ENCODE peak calls at places on chromosomes 13 and 19, in nine cellular contexts. M, T, U, W, E, I, Z, O and H are unnamed samples.

GRCh38 chr19:739998-740715 is 10.8 kb upstream of the MISP start:
- DNase-seq in Z (no peak), E (no peak), W (no peak), M (no peak), U (no peak), I (no peak), T (no peak), O (no peak), H (no peak)

GRCh38 chr13:42762917-42763316 is 18.5 kb upstream of the FAM216B start:
- DNase-seq in Z (no peak), T (peak), I (no peak), E (peak), U (no peak), W (no peak), M (no peak), O (no peak), H (no peak)

GRCh38 chr19:50203281-50204080 is at the start of gene MYH14:
- DNase-seq in I (peak), W (no peak), Z (peak), E (peak), O (peak), M (peak), U (peak), T (peak), H (peak)

GRCh38 chr13:72495681-72496080 is 231.7 kb downstream of the MZT1 start:
- DNase-seq in Z (no peak), O (no peak), I (no peak), U (no peak), M (no peak), T (no peak), W (no peak), E (no peak), H (no peak)

GRCh38 chr13:109211616-109212015 is 574.8 kb downstream of the IRS2 start:
- DNase-seq in M (no peak), I (no peak), W (no peak), E (peak), O (no peak), U (no peak), Z (no peak), T (peak), H (no peak)

GRCh38 chr13:93959796-93960533 is 519.5 kb downstream of the DCT start:
- DNase-seq in W (no peak), T (peak), M (no peak), Z (no peak), E (peak), I (no peak), O (no peak), U (no peak), H (peak)

GRCh38 chr19:42253245-42254082 is 1.5 kb downstream of the ERF start:
- DNase-seq in T (no peak), E (peak), U (peak), Z (peak), W (peak), I (peak), M (peak), O (peak), H (peak)

GRCh38 chr19:23062921-23063320 is 53.9 kb upstream of the ZNF730 start:
- DNase-seq in M (no peak), T (no peak), I (no peak), Z (no peak), W (no peak), E (no peak), U (no peak), O (no peak), H (no peak)

GRCh38 chr13:87208636-87209035 is 462.5 kb upstream of the SLITRK5 start:
- DNase-seq in W (no peak), O (no peak), M (no peak), U (no peak), T (no peak), E (no peak), I (no peak), Z (no peak), H (no peak)

GRCh38 chr19:47026156-47026555 is 6.5 kb downstream of the NPAS1 start:
- DNase-seq in M (no peak), W (no peak), T (no peak), E (no peak), I (no peak), Z (no peak), O (no peak), U (no peak), H (no peak)

GRCh38 chr19:21765151-21765550 is 2.2 kb downstream of the ZNF100 start:
- DNase-seq in M (no peak), T (no peak), I (no peak), O (no peak), W (no peak), U (no peak), E (no peak), Z (no peak), H (no peak)

GRCh38 chr13:90868321-90868920 is 479.1 kb upstream of the MIR17HG start:
- DNase-seq in M (no peak), I (no peak), U (no peak), E (peak), Z (no peak), T (peak), O (peak), W (no peak), H (peak)

GRCh38 chr19:1725100-1726064 is 27.9 kb upstream of the ONECUT3 start:
- DNase-seq in I (no peak), U (no peak), O (peak), T (no peak), E (peak), M (no peak), W (no peak), Z (no peak), H (peak)

DNA sequence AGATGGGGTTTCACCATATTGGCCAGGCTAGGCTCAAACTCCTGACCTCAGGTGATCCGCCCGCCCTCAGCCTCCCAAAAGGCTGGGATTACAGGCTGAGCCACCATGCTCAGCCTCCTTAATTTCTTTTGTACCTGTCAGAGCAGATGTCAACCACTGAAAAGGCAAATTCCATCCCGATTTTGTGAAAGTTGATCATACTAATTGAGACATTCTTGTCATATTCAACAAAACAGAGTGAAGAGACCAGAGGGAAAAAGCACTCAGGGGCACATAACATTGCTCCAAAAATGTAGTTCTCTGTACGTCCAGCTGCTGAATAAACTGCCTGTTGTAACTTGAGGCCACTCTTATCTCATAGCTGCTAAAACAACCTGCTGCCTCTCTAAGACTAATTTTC is 27.4 kb upstream of the PSPC1 start:
- DNase-seq in O (no peak), M (no peak), Z (no peak), W (no peak), T (no peak), U (peak), E (no peak), I (no peak), H (no peak)
- H3K27ac ChIP-seq in O (no peak), M (no peak), Z (no peak), W (no peak), T (no peak), U (no peak), E (no peak), I (no peak), H (no peak)

GRCh38 chr13:51538626-51539179 is 45.6 kb upstream of the WDFY2 start:
- DNase-seq in Z (no peak), M (no peak), T (no peak), O (no peak), U (no peak), E (no peak), W (no peak), I (no peak), H (no peak)
- H3K27ac ChIP-seq in Z (no peak), M (peak), T (no peak), O (no peak), U (no peak), E (peak), W (no peak), I (no peak), H (no peak)

GRCh38 chr13:114115796-114116195 is 16.6 kb downstream of the RASA3 start:
- DNase-seq in O (no peak), T (no peak), M (peak), U (peak), I (no peak), Z (no peak), E (no peak), W (no peak), H (no peak)

GRCh38 chr13:114119196-114119595 is 13.2 kb downstream of the RASA3 start:
- DNase-seq in E (peak), M (peak), Z (no peak), T (peak), U (no peak), I (no peak), W (no peak), O (peak), H (peak)

GRCh38 chr13:114116734-114117133 is 15.7 kb downstream of the RASA3 start:
- DNase-seq in T (no peak), W (no peak), M (no peak), U (no peak), E (no peak), I (no peak), O (no peak), Z (no peak), H (no peak)

GRCh38 chr13:114118763-114119123 is 13.7 kb downstream of the RASA3 start:
- DNase-seq in O (no peak), E (peak), M (no peak), U (peak), T (peak), I (no peak), Z (no peak), W (no peak), H (no peak)

DNA sequence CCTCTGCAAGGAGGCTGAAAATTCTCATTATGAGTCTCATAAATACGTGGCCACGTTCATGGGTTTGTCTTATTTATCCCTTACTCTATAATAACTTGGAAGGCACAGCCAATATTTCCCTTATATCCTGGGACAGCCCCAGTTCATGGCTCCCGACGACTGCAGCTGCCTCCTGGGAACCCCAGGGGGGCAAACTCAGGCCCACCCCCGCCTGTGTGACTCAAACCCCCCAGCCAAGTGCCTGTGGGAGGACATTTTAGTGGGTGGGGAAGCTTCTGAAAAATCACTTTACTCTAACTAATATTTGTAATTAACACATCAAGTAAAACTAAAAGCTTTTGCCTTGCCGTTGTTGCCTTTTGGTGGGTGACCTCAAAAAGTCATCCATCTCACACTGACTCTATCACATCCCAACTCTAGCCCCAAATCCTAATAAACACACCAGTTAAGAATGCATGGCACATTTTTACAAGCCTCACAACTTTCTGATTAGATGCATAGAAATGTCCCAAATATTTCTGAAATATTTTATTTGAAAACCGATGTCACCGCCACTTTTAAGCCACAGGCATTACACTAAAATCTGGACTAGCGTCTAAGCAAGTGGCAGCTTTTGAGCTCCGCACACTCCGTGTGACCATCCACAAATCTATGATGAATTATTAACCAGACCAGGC is 14.2 kb downstream of the RASA3 start:
- DNase-seq in I (no peak), U (peak), O (no peak), E (no peak), T (peak), M (no peak), W (no peak), Z (no peak), H (no peak)
- H3K27ac ChIP-seq in I (peak), U (peak), O (no peak), E (peak), T (peak), M (peak), W (peak), Z (peak), H (peak)

DNA sequence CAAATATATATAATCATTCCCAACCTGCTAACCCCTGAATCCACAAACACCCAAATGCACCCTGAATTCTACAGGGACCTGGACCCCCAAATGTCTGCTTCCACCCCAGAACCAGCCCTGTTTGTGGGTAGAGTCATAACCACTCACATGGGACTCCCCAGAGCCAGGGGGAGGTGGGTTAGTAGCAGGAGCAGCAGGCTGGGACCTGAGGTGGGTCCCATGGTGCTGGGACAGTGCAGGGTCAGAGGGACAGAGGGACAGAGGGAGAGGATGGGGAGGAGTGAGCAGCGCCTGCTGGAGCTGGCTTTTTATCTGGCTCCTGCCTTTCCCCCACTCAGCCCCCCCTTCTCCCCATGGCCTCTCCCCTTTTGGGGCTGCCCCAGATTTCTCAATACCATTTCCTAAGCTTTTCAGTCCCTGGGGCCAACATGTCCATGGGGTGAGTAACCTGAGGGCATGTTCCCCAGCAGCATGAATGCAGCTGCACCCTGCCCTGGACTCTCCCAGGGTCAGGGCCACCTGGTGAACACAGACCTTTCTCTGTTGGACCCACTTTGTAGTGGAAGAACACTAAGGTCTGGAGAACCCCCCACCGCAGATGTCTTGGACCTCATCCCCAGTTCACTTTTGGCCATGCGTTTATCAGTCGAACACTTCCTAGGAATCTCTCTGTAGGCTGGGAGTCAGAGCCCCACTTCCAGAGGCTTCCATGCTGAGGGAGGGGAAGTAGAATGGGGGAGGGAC is at the start of gene C3:
- DNase-seq in U (no peak), M (peak), Z (peak), T (no peak), I (peak), E (no peak), W (no peak), O (peak), H (no peak)
- H3K27ac ChIP-seq in U (peak), M (peak), Z (peak), T (no peak), I (peak), E (no peak), W (no peak), O (peak), H (no peak)

DNA sequence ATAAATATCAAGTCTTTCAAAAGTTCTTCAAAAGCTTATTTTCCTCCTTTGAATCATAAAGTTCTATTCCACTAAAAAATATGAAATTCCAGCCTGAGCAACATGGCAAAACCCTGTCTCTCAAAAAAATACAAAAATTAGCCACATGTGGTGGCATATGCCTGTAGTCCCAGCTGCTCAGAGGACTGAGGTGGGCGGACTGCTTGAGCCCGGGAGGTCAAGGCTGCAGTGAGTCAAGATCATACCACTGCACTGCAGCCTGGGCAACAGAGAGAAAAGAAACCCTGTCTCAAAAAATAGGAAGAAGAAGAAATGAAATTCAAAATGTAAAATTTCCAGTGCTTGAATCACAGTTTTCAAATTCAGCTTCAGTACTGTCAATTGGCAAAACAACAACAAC is 24.6 kb downstream of the CAB39L start:
- DNase-seq in U (no peak), T (peak), M (no peak), I (no peak), Z (no peak), E (no peak), W (no peak), O (no peak), H (no peak)
- H3K27ac ChIP-seq in U (no peak), T (no peak), M (no peak), I (no peak), Z (no peak), E (no peak), W (no peak), O (no peak), H (no peak)